ENCODE peak calls at places on chromosomes 4 and X, in four cellular contexts. U, O, E and D are unnamed samples. For H3K4me1, the result is how much of the 10 kb centered on the place peaks cover.

GRCh38 chr4:122639181-122639580 is 18.3 kb upstream of the IL21 start:
- DNase-seq in O (no peak), U (peak), E (no peak), D (no peak)

GRCh38 chrX:155997436-155997835 is at the start of gene IL9R:
- DNase-seq in E (no peak), U (peak), O (no peak), D (no peak)

GRCh38 chr4:128358231-128358902 is 70.8 kb upstream of the PGRMC2 start:
- DNase-seq in O (peak), E (no peak), U (no peak), D (no peak)

GRCh38 chr4:109754093-109754857 is 24.4 kb upstream of the PLA2G12A start:
- DNase-seq in E (no peak), U (no peak), O (no peak), D (no peak)

GRCh38 chrX:13110427-13111324 is 66.3 kb upstream of the FAM9C start:
- DNase-seq in O (peak), U (no peak), E (no peak), D (no peak)

GRCh38 chr4:72340803-72341431 is 228.1 kb downstream of the ADAMTS3 start:
- DNase-seq in O (peak), E (no peak), U (no peak), D (no peak)

GRCh38 chr4:96352051-96352517 is 512.2 kb downstream of the PDHA2 start:
- DNase-seq in U (peak), O (peak), E (no peak), D (peak)

GRCh38 chrX:27619975-27620374 is 29.8 kb downstream of the DCAF8L2 start:
- DNase-seq in O (no peak), E (no peak), U (peak), D (no peak)

GRCh38 chr4:87224036-87224923 is 3.9 kb upstream of the KLHL8 start:
- DNase-seq in O (peak), U (no peak), E (no peak), D (no peak)

GRCh38 chr4:186904104-186904503 is 180.4 kb upstream of the FAT1 start:
- DNase-seq in O (peak), E (no peak), U (no peak), D (no peak)

GRCh38 chr4:154489558-154490260 is 1.9 kb downstream of the DCHS2 start:
- DNase-seq in O (no peak), E (no peak), U (no peak), D (no peak)

GRCh38 chrX:74534569-74535038 is 79.8 kb downstream of the RLIM start:
- DNase-seq in U (no peak), E (no peak), O (peak), D (no peak)

GRCh38 chr4:19319607-19320006 is 932.1 kb upstream of the SLIT2 start:
- DNase-seq in U (no peak), E (no peak), O (no peak), D (no peak)

GRCh38 chr4:6069845-6070709 is 51.8 kb upstream of the C4orf50 start:
- DNase-seq in E (no peak), U (no peak), O (no peak), D (no peak)

GRCh38 chr4:82346126-82346525 is 27.7 kb downstream of the HNRNPD start:
- DNase-seq in E (no peak), O (no peak), U (no peak), D (no peak)

GRCh38 chr4:11954093-11954492 is 525.4 kb upstream of the HS3ST1 start:
- DNase-seq in U (peak), E (no peak), O (no peak), D (no peak)

GRCh38 chrX:101062171-101062570 is 10.3 kb upstream of the TRMT2B start:
- DNase-seq in U (no peak), O (no peak), E (no peak), D (no peak)

GRCh38 chrX:3567681-3568080 is 145.8 kb downstream of the PRKX start:
- DNase-seq in U (no peak), E (no peak), O (peak), D (no peak)

GRCh38 chr4:36509816-36510215 is 228.4 kb downstream of the DTHD1 start:
- DNase-seq in O (no peak), E (no peak), U (no peak), D (no peak)

GRCh38 chr4:38371391-38371851 is 292.6 kb upstream of the KLF3 start:
- DNase-seq in O (peak), U (no peak), E (no peak), D (no peak)

GRCh38 chr4:159413252-159413941 is 310.5 kb downstream of the RAPGEF2 start:
- DNase-seq in U (no peak), O (peak), E (no peak), D (no peak)

GRCh38 chr4:161581262-161581661 is 582.5 kb downstream of the FSTL5 start:
- DNase-seq in O (peak), U (no peak), E (no peak), D (no peak)

GRCh38 chrX:64093761-64094160 is 111.7 kb downstream of the AMER1 start:
- DNase-seq in U (no peak), O (no peak), E (no peak), D (no peak)

GRCh38 chr4:94673961-94674360 is 83.8 kb upstream of the BMPR1B start:
- DNase-seq in E (no peak), U (no peak), O (no peak), D (no peak)

GRCh38 chrX:124343016-124343415 is 3.3 kb upstream of the SH2D1A start:
- DNase-seq in O (no peak), E (no peak), U (no peak), D (no peak)

GRCh38 chrX:46551494-46552128 is 6.4 kb upstream of the ZNF674 start:
- DNase-seq in U (no peak), E (no peak), O (peak), D (no peak)

GRCh38 chrX:41381685-41382084 is 47.7 kb downstream of the DDX3X start:
- DNase-seq in E (peak), U (no peak), O (peak), D (peak)

GRCh38 chr4:72323227-72323626 is 245.8 kb downstream of the ADAMTS3 start:
- DNase-seq in U (no peak), O (peak), E (no peak), D (no peak)

GRCh38 chr4:54568184-54568583 is 89.6 kb upstream of the KIT start:
- DNase-seq in E (no peak), U (no peak), O (peak), D (no peak)

GRCh38 chr4:184100297-184100885 is 117.3 kb downstream of the ENPP6 start:
- DNase-seq in E (peak), O (no peak), U (peak), D (peak)

GRCh38 chrX:140050906-140051305 is 85.6 kb upstream of the CXorf66 start:
- DNase-seq in U (peak), E (no peak), O (no peak), D (no peak)

GRCh38 chr4:96004341-96004740 is 164.4 kb downstream of the PDHA2 start:
- DNase-seq in E (no peak), O (no peak), U (no peak), D (no peak)

GRCh38 chrX:110146521-110146920 is 143.6 kb downstream of the TMEM164 start:
- DNase-seq in E (no peak), U (peak), O (no peak), D (peak)

GRCh38 chr4:16294455-16294854 is 68.2 kb upstream of the TAPT1 start:
- DNase-seq in U (no peak), E (no peak), O (peak), D (no peak)

GRCh38 chr4:148026022-148026421 is 294.1 kb downstream of the ARHGAP10 start:
- DNase-seq in O (peak), E (no peak), U (no peak), D (no peak)

GRCh38 chr4:148021706-148022105 is 289.8 kb downstream of the ARHGAP10 start:
- DNase-seq in U (no peak), O (no peak), E (no peak), D (no peak)

GRCh38 chr4:148017801-148018200 is 285.9 kb downstream of the ARHGAP10 start:
- DNase-seq in U (no peak), O (peak), E (no peak), D (no peak)

GRCh38 chr4:148022975-148023374 is 291.1 kb downstream of the ARHGAP10 start:
- DNase-seq in U (no peak), E (no peak), O (no peak), D (no peak)

GRCh38 chr4:148023782-148024181 is 291.9 kb downstream of the ARHGAP10 start:
- DNase-seq in O (no peak), U (no peak), E (no peak), D (no peak)
- H3K4me3 ChIP-seq in O (no peak), U (no peak), E (no peak), D (no peak)

GRCh38 chr4:7901274-7901845 is 38.3 kb downstream of the AFAP1 start:
- DNase-seq in E (no peak), O (no peak), U (no peak), D (peak)

GRCh38 chr4:7902101-7902553 is 37.5 kb downstream of the AFAP1 start:
- DNase-seq in U (no peak), E (no peak), O (no peak), D (peak)

GRCh38 chr4:7898385-7898784 is 41.3 kb downstream of the AFAP1 start:
- DNase-seq in O (no peak), U (no peak), E (no peak), D (no peak)

GRCh38 chr4:7899184-7899583 is 40.5 kb downstream of the AFAP1 start:
- DNase-seq in U (no peak), O (no peak), E (no peak), D (no peak)

GRCh38 chr4:7900351-7900750 is 39.3 kb downstream of the AFAP1 start:
- DNase-seq in E (no peak), U (no peak), O (no peak), D (peak)
- H3K4me1 ChIP-seq in E (under half), U (under half), O (half or more), D (half or more)

DNA sequence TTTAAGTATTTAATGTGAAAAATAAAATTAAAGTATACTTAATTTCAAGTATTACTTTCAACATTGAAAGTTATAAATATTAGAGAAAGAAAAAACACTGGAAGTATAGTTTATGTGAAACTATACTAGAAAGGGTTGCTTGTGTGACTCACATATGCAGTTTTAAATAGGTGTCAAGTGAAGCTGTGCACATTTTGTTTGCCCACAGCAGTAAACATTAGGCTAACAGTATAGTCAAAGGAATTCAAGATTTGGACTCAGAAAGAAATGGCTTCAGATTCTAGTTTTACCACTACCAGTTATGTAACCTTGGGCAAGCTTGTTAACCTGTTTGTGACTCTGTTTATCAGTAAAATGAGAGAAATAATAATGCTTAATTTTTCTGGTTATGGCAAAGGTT is 148.2 kb downstream of the FAM47B start:
- DNase-seq in U (no peak), O (no peak), E (no peak), D (no peak)
- TF ChIP-seq CTCF in U (no peak), O (no peak), E (no peak), D (no peak)

GRCh38 chrX:25007059-25008053 is 8.4 kb downstream of the ARX start:
- DNase-seq in O (no peak), E (no peak), U (no peak), D (no peak)

GRCh38 chrX:25005034-25005381 is 10.8 kb downstream of the ARX start:
- DNase-seq in O (no peak), E (no peak), U (no peak), D (no peak)

GRCh38 chrX:25005382-25006185 is 10.2 kb downstream of the ARX start:
- DNase-seq in U (no peak), E (no peak), O (no peak), D (no peak)

GRCh38 chrX:25004485-25005032 is 11.2 kb downstream of the ARX start:
- DNase-seq in U (no peak), O (no peak), E (no peak), D (no peak)

DNA sequence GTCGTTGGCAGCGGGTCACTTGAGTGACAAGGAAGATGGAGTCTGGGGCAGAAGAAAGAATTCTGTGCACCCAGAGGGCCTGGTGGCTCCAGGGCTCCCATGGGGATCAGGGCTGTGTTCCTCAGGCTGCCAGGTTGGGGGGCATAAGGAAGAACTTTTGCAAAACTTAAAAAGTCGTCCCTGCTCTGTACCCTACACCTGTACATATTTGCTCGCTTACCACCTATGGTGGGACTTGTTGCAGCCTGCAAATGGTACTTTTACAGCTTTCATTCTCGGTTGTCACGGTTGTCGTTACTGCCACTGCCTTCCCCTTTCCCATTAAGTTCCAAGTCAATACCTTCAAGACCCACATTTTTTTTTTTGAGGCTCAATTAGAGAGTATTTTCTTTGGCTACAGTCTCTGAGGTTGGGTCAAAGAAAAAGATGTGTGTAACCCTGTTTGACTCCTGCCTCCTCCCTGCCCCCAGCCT is 9.1 kb downstream of the ARX start:
- DNase-seq in O (no peak), E (no peak), U (no peak), D (no peak)
- H3K4me3 ChIP-seq in O (no peak), E (no peak), U (peak), D (no peak)

GRCh38 chr4:7505116-7505900 is 70.6 kb upstream of the PSAPL1 start:
- DNase-seq in U (no peak), E (no peak), O (no peak), D (no peak)

GRCh38 chr4:7500404-7500803 is 65.7 kb upstream of the PSAPL1 start:
- DNase-seq in O (no peak), E (no peak), U (no peak), D (no peak)

GRCh38 chr4:7503597-7503996 is 68.9 kb upstream of the PSAPL1 start:
- DNase-seq in E (no peak), O (no peak), U (no peak), D (no peak)

GRCh38 chr4:7498406-7499200 is 63.9 kb upstream of the PSAPL1 start:
- DNase-seq in E (no peak), O (no peak), U (no peak), D (no peak)

DNA sequence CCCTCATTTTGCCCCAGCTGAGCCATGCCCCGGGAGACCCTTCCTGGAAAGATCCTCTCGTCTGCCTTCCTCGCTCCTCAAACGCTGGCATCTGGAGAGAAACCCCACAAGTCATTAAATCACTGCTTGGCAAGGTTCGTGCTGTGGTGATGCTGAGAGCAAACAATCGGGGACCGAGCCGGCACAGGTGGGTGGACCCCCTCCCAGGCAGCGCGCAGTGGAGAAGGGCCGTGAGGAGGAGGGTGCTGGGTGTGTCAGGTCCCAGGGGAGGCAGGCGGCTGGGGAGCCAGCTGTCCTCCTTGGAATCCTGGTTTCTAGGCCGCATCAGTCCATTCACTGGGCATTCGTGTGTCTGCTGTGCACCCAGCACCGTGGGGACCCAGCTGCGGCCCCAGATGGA is 64.9 kb upstream of the PSAPL1 start:
- DNase-seq in U (no peak), E (no peak), O (no peak), D (no peak)
- H3K4me1 ChIP-seq in U (under half), E (under half), O (under half), D (under half)

DNA sequence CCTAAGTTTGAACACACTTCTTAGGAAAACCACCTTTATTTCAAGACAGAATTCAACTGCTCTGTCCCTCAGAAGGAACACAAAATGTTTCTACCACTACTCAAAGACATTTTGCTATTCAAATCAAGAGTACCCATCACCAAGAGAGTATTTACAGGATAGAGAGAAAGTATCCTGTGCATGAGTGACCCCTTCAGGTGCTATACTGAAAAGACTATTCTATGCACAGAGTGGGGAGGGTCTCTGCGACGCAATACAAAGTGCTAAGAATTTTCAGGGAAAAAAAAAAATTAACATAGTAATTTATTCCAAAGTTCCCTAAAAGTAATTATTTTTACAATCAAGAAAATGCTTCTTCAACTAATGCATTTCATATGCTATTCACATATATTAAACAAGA is 346.4 kb upstream of the FAM241A start:
- DNase-seq in O (no peak), U (no peak), E (no peak), D (no peak)
- TF ChIP-seq CTCF in O (no peak), U (no peak), E (no peak), D (peak)

GRCh38 chrX:107451754-107452153 is 2.3 kb downstream of the FRMPD3 start:
- DNase-seq in E (no peak), O (no peak), U (no peak), D (no peak)

GRCh38 chrX:107449490-107450175 is at the start of gene FRMPD3:
- DNase-seq in O (no peak), U (peak), E (no peak), D (no peak)

GRCh38 chrX:107447642-107448041 is 1.8 kb upstream of the FRMPD3 start:
- DNase-seq in O (no peak), U (no peak), E (no peak), D (no peak)

GRCh38 chrX:107448625-107449468 is 605 bp upstream of the FRMPD3 start:
- DNase-seq in U (peak), E (no peak), O (no peak), D (no peak)

DNA sequence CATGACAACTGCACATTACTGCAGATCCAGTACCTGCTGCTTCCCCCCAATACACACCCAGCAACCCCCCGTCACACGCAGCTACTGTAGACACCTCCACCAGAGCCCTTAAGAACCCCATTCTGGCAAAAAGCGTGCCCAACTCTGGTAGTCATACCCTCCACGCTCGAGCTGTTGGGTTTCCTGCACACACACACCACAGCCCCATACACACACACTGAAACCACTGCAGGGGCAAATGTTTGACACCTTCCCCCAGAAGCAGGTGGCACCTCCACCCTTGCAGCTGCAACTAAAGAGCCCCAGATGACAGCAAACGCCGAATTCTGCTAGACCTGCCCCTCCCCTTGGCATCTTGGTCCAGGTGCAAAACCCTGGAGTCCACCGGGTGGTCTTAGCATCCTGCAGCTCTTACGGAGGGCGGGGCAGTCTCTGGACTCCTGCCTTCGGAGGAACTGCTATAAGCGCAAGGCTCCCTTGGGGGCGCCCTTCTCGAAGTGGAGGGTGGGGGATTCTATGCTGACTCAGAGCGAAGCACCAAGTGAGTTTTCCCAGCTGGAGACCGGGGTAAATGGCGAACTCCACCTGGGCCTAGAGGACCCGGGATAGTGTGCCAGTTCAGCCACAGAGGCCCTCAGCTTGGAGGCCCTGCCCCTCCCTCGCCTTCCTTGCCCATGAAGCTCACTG is 1.5 kb downstream of the FRMPD3 start:
- DNase-seq in O (no peak), U (no peak), E (no peak), D (peak)
- H3K4me3 ChIP-seq in O (no peak), U (no peak), E (no peak), D (no peak)

DNA sequence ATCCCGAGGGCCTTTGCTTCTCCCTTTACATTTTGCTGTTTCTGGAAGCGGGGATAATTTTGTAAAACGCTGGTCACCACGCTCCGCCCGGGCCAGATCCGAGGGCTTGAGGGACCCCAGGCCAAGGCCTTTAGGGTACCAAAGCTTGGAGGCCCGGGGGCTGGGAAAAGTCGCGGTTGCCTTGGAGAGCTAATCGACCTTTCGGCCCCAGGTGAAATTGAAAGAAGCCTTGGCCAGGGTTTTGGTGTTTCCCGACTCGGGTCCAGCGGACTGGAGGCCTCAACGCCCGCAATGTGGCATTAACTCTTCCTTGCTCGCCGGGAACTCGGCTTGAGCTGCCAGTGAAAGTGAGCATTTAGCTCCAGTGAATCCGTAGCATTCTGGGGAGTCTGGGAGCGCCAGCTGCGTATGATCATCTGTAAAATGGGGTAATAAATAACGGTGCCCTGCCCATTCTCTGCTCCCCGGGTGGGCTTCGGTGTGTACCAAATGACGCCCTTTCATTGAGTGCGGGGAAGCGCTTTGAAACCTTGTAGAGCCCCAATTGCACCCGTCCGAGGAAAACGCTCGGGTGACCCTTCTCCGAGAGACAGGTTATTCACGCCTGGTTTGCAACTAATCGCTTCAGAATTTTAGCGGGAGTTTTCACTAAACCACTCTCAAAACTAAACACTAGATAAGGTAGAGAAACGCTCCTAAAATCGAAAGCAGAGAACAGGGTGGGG is 4.4 kb downstream of the NKX3-2 start:
- DNase-seq in O (no peak), E (no peak), U (peak), D (no peak)
- H3K4me1 ChIP-seq in O (under half), E (under half), U (under half), D (under half)